ENCODE peak calls at places on chromosomes 11 and 22, in five cellular contexts. C, A, I, N and X are unnamed samples.

GRCh38 chr11:2208691-2209369 is 37.2 kb upstream of the TH start:
- DNase-seq in I (peak; percentile 39), C (no peak), A (peak; percentile 9), N (no peak), X (peak; percentile 19)

GRCh38 chr11:31786996-31787685 is 24.0 kb downstream of the PAX6 start:
- DNase-seq in I (peak; percentile 16), N (no peak), A (no peak), C (no peak), X (no peak)

GRCh38 chr11:8109675-8110074 is 28.7 kb downstream of the TUB start:
- DNase-seq in I (no peak), A (no peak), C (no peak), N (no peak), X (no peak)

GRCh38 chr11:28701760-28702449 is 593.7 kb downstream of the METTL15 start:
- DNase-seq in I (no peak), N (no peak), C (no peak), A (no peak), X (no peak)

GRCh38 chr22:46104170-46104880 is 46.0 kb upstream of the PPARA start:
- DNase-seq in N (no peak), C (no peak), A (no peak), I (no peak), X (no peak)

GRCh38 chr11:78645226-78646202 is 70.8 kb upstream of the NARS2 start:
- DNase-seq in A (peak; percentile 78), I (peak; percentile 87), C (peak; percentile 84), N (peak; percentile 57), X (peak; percentile 70)

GRCh38 chr11:45649544-45650165 is 15.8 kb downstream of the CHST1 start:
- DNase-seq in C (no peak), A (no peak), N (no peak), I (no peak), X (no peak)

GRCh38 chr22:36322602-36322915 is 65.2 kb downstream of the MYH9 start:
- DNase-seq in I (no peak), A (no peak), N (no peak), C (no peak), X (no peak)

GRCh38 chr11:84249344-84250135 is 963.4 kb upstream of the CCDC90B start:
- DNase-seq in N (no peak), C (no peak), I (no peak), A (no peak), X (no peak)

GRCh38 chr11:81892770-81893635 is 840.7 kb downstream of the FAM181B start:
- DNase-seq in N (no peak), C (no peak), A (no peak), I (no peak), X (no peak)

GRCh38 chr11:44303401-44303938 is 6.5 kb downstream of the ALX4 start:
- DNase-seq in N (no peak), A (no peak), C (no peak), I (no peak), X (no peak)

GRCh38 chr22:21587803-21588611 is 20.5 kb downstream of the UBE2L3 start:
- DNase-seq in I (no peak), C (no peak), N (no peak), A (no peak), X (peak; percentile 84)

GRCh38 chr22:38167988-38168407 is 13.6 kb downstream of the PLA2G6 start:
- DNase-seq in C (no peak), I (no peak), N (no peak), A (no peak), X (no peak)

GRCh38 chr11:120172054-120172881 is 34.4 kb upstream of the TRIM29 start:
- DNase-seq in A (peak; percentile 52), I (peak; percentile 92), C (peak; percentile 76), N (no peak), X (peak; percentile 83)

GRCh38 chr11:118691926-118692830 is 12.7 kb upstream of the TREH start:
- DNase-seq in C (no peak), A (no peak), N (no peak), I (no peak), X (peak; percentile 35)

GRCh38 chr11:20157768-20158167 is 2.5 kb downstream of the DBX1 start:
- DNase-seq in I (peak; percentile 16), N (no peak), C (no peak), A (no peak), X (peak; percentile 17)

GRCh38 chr11:117492578-117493251 is 165.1 kb downstream of the CEP164 start:
- DNase-seq in N (no peak), C (peak; percentile 68), I (peak; percentile 74), A (peak; percentile 28), X (no peak)

GRCh38 chr11:73538381-73538872 is 59.5 kb downstream of the FAM168A start:
- DNase-seq in N (no peak), A (no peak), I (peak; percentile 70), C (no peak), X (peak; percentile 58)

GRCh38 chr22:32265882-32266767 is 11.0 kb upstream of the SLC5A4 start:
- DNase-seq in C (peak; percentile 74), I (peak; percentile 89), N (peak; percentile 33), A (peak; percentile 39), X (peak; percentile 76)

GRCh38 chr11:76763573-76764348 is 19.4 kb upstream of the TSKU start:
- DNase-seq in A (no peak), C (no peak), N (peak; percentile 70), I (no peak), X (no peak)

GRCh38 chr11:19419813-19420212 is 179.1 kb upstream of the E2F8 start:
- DNase-seq in N (no peak), A (no peak), C (no peak), I (no peak), X (no peak)

GRCh38 chr11:73227571-73228211 is 9.6 kb downstream of the P2RY2 start:
- DNase-seq in A (peak; percentile 79), I (peak; percentile 93), C (peak; percentile 6), N (no peak), X (no peak)

GRCh38 chr22:43260818-43261217 is 73.9 kb upstream of the TTLL12 start:
- DNase-seq in I (no peak), A (no peak), C (no peak), N (no peak), X (no peak)

GRCh38 chr11:16804104-16804947 is 65.9 kb downstream of the C11orf58 start:
- DNase-seq in C (no peak), I (no peak), N (no peak), A (no peak), X (no peak)

GRCh38 chr22:46533434-46533833 is 4.0 kb downstream of the CELSR1 start:
- DNase-seq in I (peak; percentile 38), N (no peak), A (no peak), C (no peak), X (no peak)

GRCh38 chr11:124865902-124866851 is 945 bp downstream of the ROBO3 start:
- DNase-seq in N (no peak), I (peak; percentile 69), A (peak; percentile 61), C (peak; percentile 81), X (peak; percentile 82)
- TF ChIP-seq CTCF in N (peak; percentile 86), I (peak; percentile 78), A (peak; percentile 86), C (peak; percentile 95), X (peak; percentile 49)

GRCh38 chr11:70048279-70049024 is 29.7 kb upstream of the ANO1 start:
- DNase-seq in N (no peak), C (peak; percentile 54), A (no peak), I (peak; percentile 72), X (no peak)
- TF ChIP-seq CTCF in N (peak; percentile 40), C (peak; percentile 22), A (peak; percentile 40), I (peak; percentile 68), X (no peak)

DNA sequence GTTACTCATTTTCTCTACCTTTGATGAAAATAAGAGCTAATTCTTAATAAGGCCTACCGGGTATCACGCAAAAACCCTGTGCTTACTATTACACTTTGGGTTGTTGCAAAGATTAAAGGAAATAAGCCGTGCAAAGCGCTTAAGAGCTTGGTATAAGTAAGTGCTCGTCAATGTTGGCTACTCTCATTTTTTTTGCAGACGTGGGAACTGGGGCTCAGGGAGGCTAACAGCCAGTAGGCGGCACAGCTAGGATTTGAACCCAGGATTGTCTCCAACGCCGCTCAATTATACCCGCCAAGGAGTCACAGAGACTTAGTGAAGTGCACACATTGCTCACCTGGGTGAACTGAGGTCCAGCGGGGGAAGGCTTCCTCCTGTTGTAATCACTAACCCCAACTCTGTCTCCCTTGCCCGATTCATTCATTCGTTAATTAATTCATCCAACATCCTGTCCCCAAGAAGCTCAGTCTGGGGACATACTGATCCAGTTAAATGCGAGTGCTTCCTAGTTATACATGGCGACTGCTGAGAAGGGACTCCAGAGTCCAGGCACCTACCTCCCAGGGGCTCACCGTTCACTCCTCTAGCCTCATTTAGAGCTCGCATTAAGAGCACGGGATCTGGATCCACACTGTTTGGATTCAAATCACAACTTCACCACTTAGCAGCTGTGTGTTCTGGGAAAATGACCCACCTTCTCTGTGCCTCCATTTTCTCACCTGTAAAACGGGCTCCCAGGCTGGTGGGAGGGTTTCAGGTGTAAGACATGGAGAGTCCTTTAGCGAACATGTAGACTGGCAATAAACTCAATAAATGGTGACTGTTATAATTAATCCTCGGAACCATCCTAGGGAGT is 869 bp upstream of the MTFP1 start:
- DNase-seq in A (no peak), N (no peak), C (no peak), I (peak; percentile 48), X (no peak)
- TF ChIP-seq CTCF in A (no peak), N (no peak), C (no peak), I (peak; percentile 15), X (no peak)

GRCh38 chr11:125872138-125872491 is 15.4 kb upstream of the HYLS1 start:
- DNase-seq in I (no peak), A (no peak), C (no peak), N (no peak), X (no peak)

GRCh38 chr11:125873881-125874555 is 13.4 kb upstream of the HYLS1 start:
- DNase-seq in C (no peak), I (no peak), A (no peak), N (no peak), X (no peak)

GRCh38 chr11:125869526-125869925 is 17.9 kb upstream of the HYLS1 start:
- DNase-seq in N (no peak), A (no peak), I (no peak), C (no peak), X (no peak)

GRCh38 chr11:125874556-125875124 is 12.8 kb upstream of the HYLS1 start:
- DNase-seq in N (peak; percentile 60), A (peak; percentile 52), I (peak; percentile 91), C (peak; percentile 71), X (peak; percentile 56)

DNA sequence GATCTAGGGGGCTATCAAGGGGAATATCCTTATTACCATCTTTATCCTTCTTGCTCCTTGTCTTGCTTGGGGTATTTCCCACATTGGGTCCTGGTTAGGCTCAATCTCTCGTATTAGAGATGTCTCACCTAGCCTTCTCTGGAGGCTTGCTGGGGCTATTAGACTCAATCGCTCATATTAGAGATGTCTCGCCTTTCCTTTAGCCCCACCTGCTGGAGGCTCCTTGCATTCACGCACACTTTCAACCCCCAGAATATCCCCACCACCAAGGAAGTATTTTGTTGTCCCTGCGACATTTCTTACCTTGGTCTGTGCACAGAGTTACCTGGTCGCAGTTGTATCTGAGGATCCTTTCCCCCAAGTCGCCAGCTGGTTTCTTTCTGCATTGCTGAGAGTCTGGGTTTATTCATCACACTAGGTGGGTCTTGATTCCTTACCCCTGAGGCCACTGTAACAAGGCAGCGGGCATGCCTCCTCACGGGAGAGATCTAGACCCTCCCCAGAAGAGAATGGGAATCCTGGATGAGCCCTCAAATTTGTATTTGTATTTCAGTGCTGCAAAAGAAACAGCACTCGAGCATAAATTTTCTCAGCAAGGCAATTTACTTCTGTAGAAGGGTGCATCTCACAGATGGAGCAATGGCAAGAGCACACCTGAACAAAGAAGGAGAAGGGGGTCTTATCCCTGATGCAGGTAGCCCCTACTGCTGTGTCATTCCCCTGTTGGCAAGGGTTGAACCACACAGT is 15.9 kb upstream of the HYLS1 start:
- DNase-seq in C (peak; percentile 66), N (no peak), I (peak; percentile 86), A (peak; percentile 41), X (no peak)
- TF ChIP-seq CTCF in C (peak; percentile 62), N (peak; percentile 75), I (peak; percentile 78), A (peak; percentile 68), X (no peak)